ENCODE peak calls at places on chromosomes 2 and 18, in four cellular contexts. T, D, K and J are unnamed samples.

GRCh38 chr2:100960688-100961087 is 41.4 kb upstream of the RPL31 start:
- DNase-seq in K (no peak), D (no peak), T (no peak), J (no peak)

GRCh38 chr18:79800353-79801180 is 2.8 kb downstream of the KCNG2 start:
- DNase-seq in T (no peak), D (no peak), K (no peak), J (no peak)

GRCh38 chr18:43596106-43596712 is 318.9 kb upstream of the SYT4 start:
- DNase-seq in T (peak; percentile 5), K (peak; percentile 23), D (no peak), J (no peak)

GRCh38 chr2:149021271-149021719 is 17.2 kb upstream of the LYPD6B start:
- DNase-seq in K (no peak), T (no peak), D (no peak), J (no peak)

GRCh38 chr2:44777542-44777941 is 164.0 kb upstream of the SIX3 start:
- DNase-seq in T (no peak), K (no peak), D (no peak), J (no peak)

GRCh38 chr2:204051476-204051875 is 114.9 kb downstream of the ICOS start:
- DNase-seq in T (peak; percentile 18), D (no peak), K (no peak), J (no peak)

GRCh38 chr2:213137064-213137463 is 14.3 kb downstream of the IKZF2 start:
- DNase-seq in K (no peak), T (no peak), D (no peak), J (no peak)

GRCh38 chr2:111091811-111092211 is 28.9 kb upstream of the BCL2L11 start:
- DNase-seq in T (no peak), D (no peak), K (no peak), J (no peak)

GRCh38 chr2:241636983-241637232 is at the start of gene THAP4:
- DNase-seq in D (no peak), T (no peak), K (no peak), J (no peak)

GRCh38 chr2:119119076-119119710 is 39.4 kb downstream of the C1QL2 start:
- DNase-seq in D (no peak), K (no peak), T (no peak), J (no peak)

GRCh38 chr2:231714639-231715498 is 6.5 kb downstream of the PTMA start:
- DNase-seq in T (peak; percentile 65), K (peak; percentile 23), D (no peak), J (peak; percentile 44)

GRCh38 chr2:109647636-109648035 is 33.5 kb downstream of the SOWAHC start:
- DNase-seq in T (no peak), K (peak; percentile 71), D (no peak), J (no peak)

DNA sequence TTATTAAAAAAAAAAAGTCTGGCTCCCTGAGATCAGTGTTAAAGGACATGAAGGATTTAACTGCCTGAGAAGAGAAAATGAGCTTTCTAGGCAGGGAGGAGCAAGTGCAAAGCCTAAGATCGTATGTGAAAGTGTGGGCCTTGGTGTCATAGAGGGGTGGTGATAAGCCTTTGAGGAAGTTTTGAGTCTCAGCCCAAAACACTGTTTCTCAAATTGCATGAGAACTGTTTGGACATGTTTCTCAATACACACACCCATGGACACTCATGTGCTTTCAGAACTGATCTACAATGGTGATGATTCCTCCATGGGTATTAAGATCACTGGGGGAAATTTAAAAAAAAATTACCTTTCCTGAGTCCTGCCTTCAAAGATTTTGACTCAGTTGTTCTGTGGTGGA is 336.7 kb upstream of the RND3 start:
- DNase-seq in K (no peak), T (no peak), D (no peak), J (no peak)
- H3K27ac ChIP-seq in K (no peak overlapping the region), T (no peak overlapping the region), D (no peak overlapping the region), J (no peak overlapping the region)

GRCh38 chr2:62727259-62727867 is 21.9 kb downstream of the EHBP1 start:
- DNase-seq in T (no peak), D (no peak), K (no peak), J (no peak)

GRCh38 chr2:62731275-62731674 is 25.8 kb downstream of the EHBP1 start:
- DNase-seq in D (no peak), T (no peak), K (no peak), J (no peak)

GRCh38 chr2:62724886-62725711 is 19.6 kb downstream of the EHBP1 start:
- DNase-seq in K (no peak), D (no peak), T (peak; percentile 46), J (peak; percentile 19)

GRCh38 chr2:62725712-62726055 is 20.2 kb downstream of the EHBP1 start:
- DNase-seq in D (no peak), T (no peak), K (no peak), J (no peak)

GRCh38 chr2:62727876-62728566 is 22.5 kb downstream of the EHBP1 start:
- DNase-seq in K (no peak), T (no peak), D (no peak), J (no peak)
- H3K27ac ChIP-seq in K (no peak overlapping the region), T (peak overlapping the region; percentile 51), D (no peak overlapping the region), J (no peak overlapping the region)

GRCh38 chr18:36821681-36822080 is 7.1 kb downstream of the TPGS2 start:
- DNase-seq in K (no peak), D (no peak), T (no peak), J (no peak)
- H3K27ac ChIP-seq in K (no peak overlapping the region), D (no peak overlapping the region), T (no peak overlapping the region), J (no peak overlapping the region)

GRCh38 chr2:121478996-121479735 is 51.5 kb upstream of the RNU4ATAC start:
- DNase-seq in D (no peak), K (no peak), T (no peak), J (no peak)

GRCh38 chr2:121483021-121483420 is 47.7 kb upstream of the RNU4ATAC start:
- DNase-seq in K (peak; percentile 85), D (no peak), T (no peak), J (no peak)

GRCh38 chr2:121476714-121477113 is 54.0 kb upstream of the RNU4ATAC start:
- DNase-seq in K (peak; percentile 32), D (no peak), T (no peak), J (no peak)

GRCh38 chr2:121480826-121481225 is 49.9 kb upstream of the RNU4ATAC start:
- DNase-seq in K (peak; percentile 98), T (no peak), D (no peak), J (no peak)

DNA sequence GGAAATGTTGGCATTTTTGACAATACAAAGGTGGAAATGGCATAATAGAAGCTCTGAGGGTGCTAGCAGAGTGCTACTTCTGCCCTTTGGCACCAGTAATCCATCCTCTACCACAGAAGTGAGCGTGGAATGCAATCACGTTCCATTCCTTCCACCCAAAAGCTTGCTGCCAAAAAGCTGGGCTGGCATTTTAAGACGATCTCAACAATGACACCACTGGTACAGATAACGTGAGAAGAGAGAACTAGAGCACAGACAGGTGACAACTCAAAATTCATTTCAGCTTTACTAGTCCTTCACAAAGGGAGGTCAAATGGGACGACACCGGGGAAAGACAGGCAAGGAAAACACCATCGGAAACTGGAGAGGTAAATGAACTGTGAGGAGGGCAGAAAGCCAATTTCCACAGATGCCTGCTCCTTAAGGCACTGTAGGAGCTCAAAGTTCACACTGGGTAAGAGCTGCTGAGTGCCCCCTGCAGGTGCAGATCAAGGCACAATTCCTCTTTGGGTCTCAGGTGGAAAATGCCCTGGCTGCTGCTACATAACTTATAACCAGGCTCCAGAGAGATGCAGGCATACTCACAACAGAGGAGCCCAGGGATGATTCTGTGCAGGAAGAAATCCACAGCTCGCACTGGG is 50.7 kb upstream of the RNU4ATAC start:
- DNase-seq in T (no peak), D (no peak), K (peak; percentile 78), J (no peak)
- H3K27ac ChIP-seq in T (no peak overlapping the region), D (no peak overlapping the region), K (peak overlapping the region; percentile 16), J (no peak overlapping the region)

GRCh38 chr2:215716971-215717370 is 281.1 kb upstream of the FN1 start:
- DNase-seq in K (peak; percentile 54), T (no peak), D (no peak), J (no peak)

GRCh38 chr2:215711484-215712034 is 275.7 kb upstream of the FN1 start:
- DNase-seq in D (no peak), K (peak; percentile 92), T (no peak), J (no peak)

GRCh38 chr2:215713393-215713792 is 277.5 kb upstream of the FN1 start:
- DNase-seq in K (peak; percentile 89), D (no peak), T (no peak), J (no peak)

GRCh38 chr2:215712850-215713230 is 277.0 kb upstream of the FN1 start:
- DNase-seq in D (no peak), K (peak; percentile 65), T (no peak), J (no peak)

DNA sequence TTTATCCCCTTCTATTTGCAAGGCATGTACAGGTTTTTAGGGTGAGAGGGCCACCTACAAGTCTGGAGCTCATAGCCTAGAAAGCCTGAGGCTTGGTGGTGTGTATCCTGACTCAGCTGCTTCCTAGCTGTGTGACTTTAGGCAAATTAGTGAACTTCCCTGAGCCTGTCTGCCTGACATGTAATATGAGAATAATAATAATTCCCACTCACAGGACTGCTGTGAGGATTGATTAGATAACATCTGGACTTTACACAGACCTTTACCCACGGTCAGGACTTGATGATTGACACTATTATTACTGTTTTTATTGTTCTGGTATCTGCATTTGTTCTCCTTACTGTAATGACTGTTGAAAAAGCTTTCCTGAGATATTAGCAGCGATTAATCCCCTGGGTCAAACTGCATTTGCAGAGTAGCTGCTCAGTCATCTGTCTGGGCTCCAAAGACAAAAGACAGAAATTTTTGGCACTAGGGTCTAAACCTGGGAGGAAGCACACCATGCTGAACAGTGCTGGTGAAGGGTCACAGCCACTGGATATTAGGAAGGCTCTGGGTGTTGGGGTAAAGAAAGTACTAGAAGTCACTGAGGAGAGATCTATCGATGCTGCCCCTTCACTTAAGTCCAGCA is 276.5 kb upstream of the FN1 start:
- DNase-seq in K (peak; percentile 43), T (no peak), D (no peak), J (no peak)
- H3K27ac ChIP-seq in K (peak overlapping the region; percentile 56), T (peak overlapping the region; percentile 83), D (no peak overlapping the region), J (no peak overlapping the region)

GRCh38 chr2:55864351-55865084 is 59.1 kb downstream of the EFEMP1 start:
- DNase-seq in D (no peak), T (no peak), K (no peak), J (no peak)
- H3K27ac ChIP-seq in D (no peak overlapping the region), T (peak overlapping the region; percentile 89), K (peak overlapping the region; percentile 54), J (no peak overlapping the region)

GRCh38 chr18:58542426-58543159 is 86.3 kb downstream of the ALPK2 start:
- DNase-seq in D (no peak), K (no peak), T (no peak), J (no peak)
- H3K27ac ChIP-seq in D (no peak overlapping the region), K (no peak overlapping the region), T (peak overlapping the region; percentile 54), J (no peak overlapping the region)

GRCh38 chr2:120619579-120619978 is 116.1 kb upstream of the GLI2 start:
- DNase-seq in D (no peak), T (no peak), K (no peak), J (no peak)
- H3K27ac ChIP-seq in D (no peak overlapping the region), T (no peak overlapping the region), K (no peak overlapping the region), J (no peak overlapping the region)